ENCODE peak calls at places on chromosomes 1 and 21, in nine cellular contexts. X, R, L, B, D, O, T, U and I are unnamed samples.

GRCh38 chr1:22105611-22106207 is 37.2 kb downstream of the WNT4 start:
- DNase-seq in T (peak), O (no peak), D (peak), X (peak), L (no peak), B (no peak), R (peak), U (peak), I (peak)

GRCh38 chr1:109632671-109633346 is 13.2 kb downstream of the AMPD2 start:
- DNase-seq in D (no peak), O (no peak), U (no peak), X (no peak), L (no peak), T (no peak), R (no peak), B (no peak), I (peak)

GRCh38 chr1:231395051-231395995 is 26.8 kb downstream of the EGLN1 start:
- DNase-seq in O (no peak), D (no peak), B (peak), R (peak), T (peak), U (peak), L (peak), X (peak), I (no peak)

GRCh38 chr1:170623171-170623570 is 40.8 kb upstream of the PRRX1 start:
- DNase-seq in X (peak), L (peak), T (peak), O (no peak), B (peak), R (peak), U (peak), D (no peak), I (no peak)

GRCh38 chr21:19198801-19199200 is 795.2 kb upstream of the TMPRSS15 start:
- DNase-seq in X (no peak), R (no peak), L (no peak), T (no peak), B (no peak), O (no peak), U (no peak), D (no peak), I (no peak)

GRCh38 chr21:25578070-25578961 is 29.0 kb downstream of the MRPL39 start:
- DNase-seq in T (no peak), O (peak), R (peak), X (no peak), B (peak), L (no peak), D (no peak), U (no peak), I (no peak)

GRCh38 chr1:226052061-226052460 is 10.5 kb upstream of the H3-3A start:
- DNase-seq in R (no peak), D (no peak), X (no peak), T (no peak), L (no peak), B (no peak), O (no peak), U (no peak), I (no peak)

GRCh38 chr1:150662811-150663210 is 33.4 kb upstream of the ENSA start:
- DNase-seq in D (no peak), L (no peak), X (no peak), T (no peak), O (no peak), B (no peak), U (no peak), R (no peak), I (no peak)

GRCh38 chr1:8661185-8662110 is 156.0 kb downstream of the RERE start:
- DNase-seq in L (no peak), D (peak), B (peak), O (peak), R (peak), T (peak), X (peak), U (no peak), I (peak)

GRCh38 chr1:86774305-86775304 is 70.2 kb downstream of the SH3GLB1 start:
- DNase-seq in T (peak), O (peak), X (peak), D (peak), L (no peak), R (peak), U (peak), B (peak), I (peak)

GRCh38 chr21:25424045-25424444 is 183.2 kb downstream of the MRPL39 start:
- DNase-seq in T (no peak), D (no peak), R (no peak), U (no peak), O (no peak), L (no peak), X (no peak), B (no peak), I (no peak)

GRCh38 chr1:201089621-201090020 is 22.6 kb downstream of the CACNA1S start:
- DNase-seq in X (no peak), T (no peak), U (no peak), O (no peak), R (no peak), L (no peak), B (no peak), D (no peak), I (no peak)

GRCh38 chr1:201085902-201086735 is 26.1 kb downstream of the CACNA1S start:
- DNase-seq in O (no peak), R (no peak), B (no peak), T (peak), U (peak), D (peak), X (peak), L (no peak), I (peak)

GRCh38 chr1:201090536-201090935 is 21.7 kb downstream of the CACNA1S start:
- DNase-seq in T (no peak), L (no peak), B (no peak), D (no peak), O (no peak), U (no peak), R (no peak), X (no peak), I (no peak)

GRCh38 chr1:201088901-201089525 is 23.2 kb downstream of the CACNA1S start:
- DNase-seq in T (no peak), D (no peak), R (no peak), L (no peak), U (no peak), X (no peak), O (no peak), B (no peak), I (no peak)

DNA sequence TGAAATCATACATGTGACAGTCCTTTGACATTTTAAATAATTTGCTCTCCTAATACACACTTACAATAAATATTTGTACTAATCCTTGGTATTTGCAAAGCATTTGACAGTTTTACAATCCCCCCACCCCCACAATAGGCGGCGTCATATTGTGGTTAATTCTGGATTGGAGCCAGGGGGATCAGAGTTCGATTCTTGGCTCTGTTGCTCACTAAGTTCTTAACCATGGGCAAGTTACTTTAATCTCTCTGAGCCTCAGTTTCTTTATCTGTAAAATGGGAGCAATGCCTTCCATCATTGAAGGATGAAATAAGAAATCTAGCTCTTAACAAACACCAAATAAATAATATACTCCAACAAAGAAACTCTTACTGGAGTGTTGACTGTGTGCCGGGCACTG is 23.8 kb downstream of the CACNA1S start:
- DNase-seq in L (no peak), R (no peak), T (no peak), D (no peak), X (no peak), U (no peak), O (no peak), B (no peak), I (no peak)
- TF ChIP-seq CTCF in L (no peak), R (no peak), T (no peak), D (no peak), X (no peak), U (no peak), O (no peak), B (no peak), I (no peak)

DNA sequence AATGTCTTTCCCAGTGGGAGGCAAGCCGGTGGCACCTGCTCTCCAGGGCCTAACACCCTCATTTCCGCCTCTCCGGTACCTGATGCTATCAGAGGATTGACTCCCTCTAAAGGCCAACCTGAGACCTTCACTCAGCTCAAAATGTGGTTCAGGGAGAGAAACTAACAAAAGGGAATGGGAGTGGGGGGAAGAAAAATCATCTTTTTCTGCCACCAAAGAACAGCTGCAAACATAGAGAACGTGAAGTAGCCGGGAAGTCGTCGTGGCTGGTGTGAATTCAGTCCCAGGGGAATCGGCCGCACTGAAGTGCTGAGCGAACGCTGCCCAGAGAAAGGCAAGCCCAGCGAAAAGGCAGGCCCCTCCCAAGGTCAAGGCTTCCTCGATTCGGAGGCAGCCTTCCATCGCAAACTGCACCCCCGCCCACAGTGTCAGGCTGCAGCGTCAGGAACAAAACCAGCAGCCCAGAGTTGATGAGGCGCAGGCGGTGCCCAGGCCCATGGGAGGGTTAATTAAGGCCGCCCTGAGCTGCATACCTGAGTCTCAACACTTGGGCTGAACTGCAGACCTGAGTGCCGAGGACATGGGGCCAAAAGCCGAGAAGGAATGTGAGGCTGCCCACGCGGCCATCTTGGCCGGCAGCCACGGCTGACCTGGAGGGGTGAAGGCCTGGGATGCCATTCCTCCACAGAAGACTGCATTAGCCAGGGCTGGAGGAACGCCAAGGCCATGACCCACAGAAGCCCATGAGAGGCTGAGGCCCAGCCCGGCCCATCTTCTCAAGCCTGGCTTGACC is 160.2 kb downstream of the PSMG1 start:
- DNase-seq in O (no peak), R (no peak), B (no peak), L (no peak), U (no peak), D (no peak), X (no peak), T (peak), I (no peak)
- TF ChIP-seq CTCF in O (no peak), R (peak), B (no peak), L (no peak), U (peak), D (no peak), X (peak), T (no peak), I (no peak)

GRCh38 chr1:119139393-119139792 is 1.1 kb downstream of the WARS2 start:
- DNase-seq in B (no peak), X (no peak), L (no peak), O (peak), T (no peak), U (no peak), D (peak), R (no peak), I (peak)

GRCh38 chr1:119141660-119142059 is 1.2 kb upstream of the WARS2 start:
- DNase-seq in O (no peak), X (no peak), U (no peak), R (no peak), T (no peak), B (no peak), D (no peak), L (no peak), I (no peak)

GRCh38 chr1:119140177-119141019 is at the start of gene WARS2:
- DNase-seq in T (peak), X (peak), R (peak), U (peak), O (peak), D (peak), B (peak), L (peak), I (peak)

GRCh38 chr1:119139857-119140176 is 636 bp downstream of the WARS2 start:
- DNase-seq in L (no peak), X (no peak), D (no peak), T (no peak), O (no peak), U (no peak), B (no peak), R (no peak), I (no peak)

GRCh38 chr1:119141020-119141424 is 569 bp upstream of the WARS2 start:
- DNase-seq in O (peak), R (no peak), L (no peak), D (no peak), U (no peak), B (no peak), X (no peak), T (peak), I (no peak)
- TF ChIP-seq CTCF in O (peak), R (peak), L (peak), D (peak), U (peak), B (peak), X (peak), T (peak), I (peak)

GRCh38 chr1:97999320-97999719 is 78.5 kb upstream of the DPYD start:
- DNase-seq in O (no peak), T (peak), L (peak), R (peak), U (no peak), B (no peak), X (peak), D (no peak), I (no peak)

GRCh38 chr1:98002288-98002687 is 81.5 kb upstream of the DPYD start:
- DNase-seq in T (no peak), U (no peak), X (no peak), L (no peak), R (no peak), D (no peak), B (no peak), O (no peak), I (no peak)

GRCh38 chr1:98003442-98003841 is 82.6 kb upstream of the DPYD start:
- DNase-seq in T (no peak), X (no peak), L (no peak), O (no peak), R (no peak), D (no peak), U (no peak), B (no peak), I (no peak)

GRCh38 chr1:98005326-98006010 is 84.6 kb upstream of the DPYD start:
- DNase-seq in T (peak), B (no peak), O (no peak), X (peak), D (no peak), R (no peak), L (no peak), U (no peak), I (no peak)

GRCh38 chr1:98001764-98002163 is 80.9 kb upstream of the DPYD start:
- DNase-seq in D (no peak), R (no peak), X (peak), B (no peak), U (no peak), O (no peak), L (no peak), T (peak), I (no peak)
- TF ChIP-seq CTCF in D (no peak), R (peak), X (peak), B (peak), U (peak), O (no peak), L (no peak), T (peak), I (no peak)

GRCh38 chr1:179814513-179814838 is 63.1 kb downstream of the TOR1AIP2 start:
- DNase-seq in R (peak), L (no peak), B (no peak), X (no peak), D (no peak), O (no peak), T (no peak), U (no peak), I (no peak)

GRCh38 chr1:179813626-179814351 is 63.8 kb downstream of the TOR1AIP2 start:
- DNase-seq in X (no peak), D (no peak), T (no peak), R (no peak), B (no peak), U (no peak), O (no peak), L (no peak), I (no peak)

GRCh38 chr1:179815642-179816041 is 62.0 kb downstream of the TOR1AIP2 start:
- DNase-seq in D (no peak), U (no peak), O (no peak), T (no peak), X (no peak), R (no peak), B (no peak), L (no peak), I (no peak)

GRCh38 chr1:179810367-179810715 is 67.2 kb downstream of the FAM163A start:
- DNase-seq in T (no peak), L (no peak), O (no peak), D (no peak), B (no peak), U (no peak), X (no peak), R (no peak), I (no peak)

DNA sequence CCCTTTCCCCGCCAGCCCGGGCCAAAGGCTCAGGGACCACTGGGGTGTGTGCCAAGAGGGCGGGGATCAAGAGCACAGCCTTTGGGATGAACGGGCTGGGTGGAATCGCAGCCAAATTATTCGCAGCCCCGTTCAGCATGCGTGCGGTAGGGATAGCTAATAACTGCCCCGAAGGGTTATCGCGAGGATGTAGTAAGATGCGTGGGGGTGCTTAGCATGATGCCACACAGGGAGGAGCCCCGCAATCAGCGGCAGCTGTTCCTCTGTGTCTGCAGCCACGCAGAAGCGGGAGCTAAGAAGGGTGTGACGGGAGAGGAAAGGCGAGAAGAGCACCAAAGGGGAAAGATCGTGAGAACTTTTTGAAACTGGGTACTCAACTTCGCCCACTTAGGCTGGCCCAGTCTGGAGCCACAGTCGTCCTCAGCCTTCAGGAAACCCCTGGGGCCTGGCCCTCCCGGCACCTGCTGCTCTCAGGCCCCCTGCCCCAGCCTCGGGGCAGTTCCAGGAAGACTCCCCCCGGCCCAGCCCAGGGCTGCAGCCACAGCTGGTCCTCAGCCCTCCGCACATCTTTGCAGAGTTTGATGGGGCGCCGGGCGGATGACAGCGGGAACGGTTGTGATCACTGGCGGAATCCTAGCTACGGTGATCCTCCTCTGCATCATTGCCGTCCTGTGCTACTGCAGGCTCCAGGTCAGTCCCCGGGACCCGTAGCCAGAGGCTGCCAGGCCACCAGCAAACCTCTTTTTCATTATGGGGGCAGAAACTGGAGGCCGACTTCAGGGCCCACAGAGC is 64.9 kb downstream of the TOR1AIP2 start:
- DNase-seq in D (no peak), B (no peak), U (no peak), L (no peak), X (no peak), T (peak), R (no peak), O (no peak), I (no peak)
- TF ChIP-seq CTCF in D (no peak), B (no peak), U (no peak), L (no peak), X (no peak), T (no peak), R (no peak), O (no peak), I (no peak)

DNA sequence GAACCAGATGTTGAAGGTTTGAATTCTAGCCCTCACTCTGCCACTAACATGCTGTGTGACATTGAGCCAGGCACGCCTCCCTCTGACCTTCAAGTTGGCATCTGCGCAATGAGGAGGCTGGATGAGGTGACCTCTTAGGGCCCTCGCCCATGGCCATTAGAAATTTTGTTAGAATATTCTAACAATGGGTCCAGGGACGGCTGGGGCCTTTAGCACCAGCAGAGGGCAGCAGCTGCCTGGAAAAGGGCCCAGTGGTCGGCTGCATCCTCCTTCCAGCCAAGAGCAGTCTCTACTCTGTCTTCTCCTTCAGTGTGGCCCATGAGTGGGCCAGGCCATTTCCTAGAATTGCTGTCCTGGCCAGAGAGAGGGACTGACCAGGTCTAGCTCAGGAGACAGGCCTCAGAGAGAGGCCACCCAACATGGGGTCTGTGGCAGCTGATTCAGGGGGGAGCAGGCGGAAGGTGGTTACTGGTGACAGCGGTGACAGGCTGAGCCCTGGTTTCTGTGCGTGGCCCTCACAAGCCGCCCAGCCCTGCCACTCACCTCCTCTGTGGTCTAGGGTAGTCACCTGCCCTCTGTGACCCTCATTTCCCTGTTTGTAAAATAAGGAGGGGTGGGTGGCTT is 101.3 kb upstream of the ACTL8 start:
- DNase-seq in D (peak), L (no peak), T (peak), R (peak), X (peak), U (no peak), O (no peak), B (no peak), I (peak)
- TF ChIP-seq CTCF in D (peak), L (peak), T (peak), R (peak), X (peak), U (peak), O (peak), B (peak), I (peak)

GRCh38 chr1:39199593-39199992 is 4.9 kb upstream of the MACF1 start:
- DNase-seq in X (no peak), T (no peak), L (no peak), U (no peak), B (no peak), O (no peak), R (no peak), D (no peak), I (no peak)

GRCh38 chr1:39205102-39205780 is 746 bp downstream of the MACF1 start:
- DNase-seq in B (peak), D (peak), R (no peak), L (no peak), U (no peak), O (no peak), X (peak), T (peak), I (peak)

GRCh38 chr1:39205781-39206464 is 1.4 kb downstream of the MACF1 start:
- DNase-seq in T (no peak), R (no peak), U (no peak), L (no peak), X (no peak), B (no peak), D (no peak), O (no peak), I (no peak)

DNA sequence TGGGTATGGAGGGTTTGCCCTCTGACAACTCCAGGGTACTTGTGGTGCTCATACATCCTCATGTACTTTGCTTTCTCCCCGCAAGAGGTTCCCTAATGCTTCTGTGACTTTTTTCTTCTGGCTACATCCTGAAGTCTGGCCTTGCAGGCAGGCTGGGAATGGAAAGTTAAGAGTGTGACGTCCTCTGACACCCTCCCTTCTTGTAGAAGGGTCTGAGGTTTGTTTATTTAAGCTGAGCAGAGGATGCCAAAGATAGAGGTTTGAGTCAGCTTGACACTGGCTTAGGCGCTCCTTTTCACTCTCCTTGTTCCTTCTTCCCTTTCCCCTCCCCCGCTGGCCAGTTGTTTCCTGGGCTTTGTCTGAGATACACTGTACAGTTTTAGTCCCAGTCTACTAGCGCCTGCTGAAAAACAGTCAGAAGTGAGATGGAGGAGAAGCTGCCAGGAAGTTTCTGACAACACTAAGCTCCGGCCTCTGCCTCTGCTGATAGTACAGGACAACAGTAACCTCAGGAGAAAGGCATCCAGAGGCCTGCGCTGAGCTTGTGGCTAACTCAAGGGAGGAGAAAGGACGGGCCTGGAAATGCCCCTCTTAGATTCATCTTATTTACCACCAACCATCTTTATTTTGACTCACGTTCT is at the start of gene MACF1:
- DNase-seq in B (peak), X (peak), T (peak), R (peak), U (no peak), O (no peak), L (peak), D (no peak), I (no peak)
- TF ChIP-seq CTCF in B (peak), X (peak), T (peak), R (peak), U (no peak), O (no peak), L (peak), D (no peak), I (no peak)